ENCODE peak calls at places on chromosomes 3 and 15, in five cellular contexts. One of them, this sample, is unnamed.

GRCh38 chr3:110974902-110975301 is 96.7 kb upstream of the NECTIN3 start:
- DNase-seq in foreskin keratinocyte: no peak
- DNase-seq in WTC11: no peak
- DNase-seq in GM12864: no peak
- DNase-seq in A549: no peak
- DNase-seq in this sample: no peak

GRCh38 chr3:46406786-46407611 is at the start of the genes CCR5AS and CCRL2:
- DNase-seq in foreskin keratinocyte: no peak
- DNase-seq in WTC11: no peak
- DNase-seq in GM12864: no peak
- DNase-seq in A549: no peak
- DNase-seq in this sample: peak; percentile 57

GRCh38 chr3:105537371-105538075 is 170.8 kb downstream of the ALCAM start:
- DNase-seq in foreskin keratinocyte: no peak
- DNase-seq in WTC11: no peak
- DNase-seq in GM12864: no peak
- DNase-seq in A549: no peak
- DNase-seq in this sample: no peak

GRCh38 chr3:28286595-28286994 is 45.2 kb downstream of the CMC1 start:
- DNase-seq in foreskin keratinocyte: no peak
- DNase-seq in WTC11: no peak
- DNase-seq in GM12864: no peak
- DNase-seq in A549: peak; percentile 51
- DNase-seq in this sample: peak; percentile 14

GRCh38 chr15:101128191-101128590 is 123.7 kb downstream of the CHSY1 start:
- DNase-seq in foreskin keratinocyte: peak; percentile 72
- DNase-seq in WTC11: no peak
- DNase-seq in GM12864: no peak
- DNase-seq in A549: no peak
- DNase-seq in this sample: no peak

GRCh38 chr3:7999363-7999762 is 502.3 kb upstream of the LMCD1 start:
- DNase-seq in foreskin keratinocyte: no peak
- DNase-seq in WTC11: peak; percentile 49
- DNase-seq in GM12864: no peak
- DNase-seq in A549: no peak
- DNase-seq in this sample: no peak

GRCh38 chr3:154794383-154794782 is 285.7 kb upstream of the MME start:
- DNase-seq in foreskin keratinocyte: no peak
- DNase-seq in WTC11: no peak
- DNase-seq in GM12864: no peak
- DNase-seq in A549: no peak
- DNase-seq in this sample: no peak

GRCh38 chr15:93035953-93036810 is 52.8 kb downstream of the RGMA start:
- DNase-seq in foreskin keratinocyte: no peak
- DNase-seq in WTC11: peak; percentile 46
- DNase-seq in GM12864: no peak
- DNase-seq in A549: peak; percentile 61
- DNase-seq in this sample: peak; percentile 88

GRCh38 chr15:45522931-45523331 is 376 bp upstream of the SLC30A4 start:
- DNase-seq in foreskin keratinocyte: no peak
- DNase-seq in WTC11: peak; percentile 50
- DNase-seq in GM12864: no peak
- DNase-seq in A549: peak; percentile 24
- DNase-seq in this sample: peak; percentile 31

GRCh38 chr3:55127565-55127964 is 199.7 kb upstream of the LRTM1 start:
- DNase-seq in foreskin keratinocyte: no peak
- DNase-seq in WTC11: no peak
- DNase-seq in GM12864: no peak
- DNase-seq in A549: no peak
- DNase-seq in this sample: no peak

GRCh38 chr3:66692108-66692750 is 191.4 kb upstream of the LRIG1 start:
- DNase-seq in foreskin keratinocyte: no peak
- DNase-seq in WTC11: no peak
- DNase-seq in GM12864: no peak
- DNase-seq in A549: no peak
- DNase-seq in this sample: no peak

GRCh38 chr3:79018671-79019136 is 749.1 kb downstream of the ROBO1 start:
- DNase-seq in foreskin keratinocyte: peak; percentile 57
- DNase-seq in WTC11: peak; percentile 65
- DNase-seq in GM12864: no peak
- DNase-seq in A549: peak; percentile 52
- DNase-seq in this sample: peak; percentile 65

GRCh38 chr3:147428396-147429153 is 19.4 kb downstream of the ZIC1 start:
- DNase-seq in foreskin keratinocyte: no peak
- DNase-seq in WTC11: no peak
- DNase-seq in GM12864: no peak
- DNase-seq in A549: no peak
- DNase-seq in this sample: no peak

GRCh38 chr15:41896566-41896965 is 2.7 kb upstream of the SPTBN5 start:
- DNase-seq in foreskin keratinocyte: no peak
- DNase-seq in WTC11: no peak
- DNase-seq in GM12864: no peak
- DNase-seq in A549: no peak
- DNase-seq in this sample: no peak

GRCh38 chr15:91988071-91988470 is 134.6 kb downstream of the SLCO3A1 start:
- DNase-seq in foreskin keratinocyte: no peak
- DNase-seq in WTC11: no peak
- DNase-seq in GM12864: no peak
- DNase-seq in A549: no peak
- DNase-seq in this sample: no peak

GRCh38 chr3:185328324-185329004 is 34.5 kb upstream of the MAP3K13 start:
- DNase-seq in foreskin keratinocyte: no peak
- DNase-seq in WTC11: no peak
- DNase-seq in GM12864: no peak
- DNase-seq in A549: peak; percentile 67
- DNase-seq in this sample: no peak

GRCh38 chr3:168312991-168313390 is 217.3 kb upstream of the GOLIM4 start:
- DNase-seq in foreskin keratinocyte: no peak
- DNase-seq in WTC11: no peak
- DNase-seq in GM12864: no peak
- DNase-seq in A549: no peak
- DNase-seq in this sample: no peak

GRCh38 chr15:36479200-36479896 is 100.1 kb upstream of the CDIN1 start:
- DNase-seq in foreskin keratinocyte: no peak
- DNase-seq in WTC11: no peak
- DNase-seq in GM12864: no peak
- DNase-seq in A549: peak; percentile 18
- DNase-seq in this sample: no peak

DNA sequence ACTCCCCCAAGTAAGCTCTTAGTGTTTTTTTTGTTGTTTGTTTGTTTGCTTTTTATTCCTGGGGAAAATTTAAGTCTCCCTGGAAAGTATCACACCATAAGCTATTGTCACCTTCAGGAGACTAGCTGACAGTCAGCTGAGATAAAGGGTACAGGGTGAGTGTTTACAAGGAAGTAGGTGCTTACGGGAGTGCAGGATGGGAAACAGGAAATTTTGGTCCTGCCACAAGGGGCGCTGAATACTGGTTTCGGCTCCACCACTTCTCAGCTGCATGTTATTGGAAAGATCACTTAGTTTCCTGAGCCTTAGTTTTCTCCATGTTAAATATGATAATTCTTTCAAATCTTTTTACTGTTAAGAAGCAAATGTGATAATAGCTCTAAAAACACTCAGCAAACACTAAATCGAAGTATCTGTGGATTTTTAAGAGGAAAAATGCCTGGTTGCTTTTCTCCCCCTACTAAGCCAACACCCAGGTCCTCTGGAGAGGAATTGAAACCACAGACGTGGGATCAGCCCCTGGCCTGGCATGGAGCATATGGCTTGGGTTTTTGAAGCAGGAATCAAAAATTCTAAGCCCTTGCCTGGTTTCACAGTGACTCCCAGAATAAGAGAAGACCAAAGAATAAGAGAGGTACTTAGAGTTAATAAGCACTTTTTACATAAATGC is 90.7 kb downstream of the SCN11A start:
- DNase-seq in foreskin keratinocyte: peak; percentile 8
- DNase-seq in WTC11: peak; percentile 72
- DNase-seq in GM12864: peak; percentile 4
- DNase-seq in A549: peak; percentile 60
- DNase-seq in this sample: peak; percentile 37
- TF ChIP-seq CTCF in foreskin keratinocyte: peak; percentile 78
- TF ChIP-seq CTCF in WTC11: peak; percentile 55
- TF ChIP-seq CTCF in GM12864: peak; percentile 78
- TF ChIP-seq CTCF in A549: peak; percentile 46
- TF ChIP-seq CTCF in this sample: peak; percentile 58

DNA sequence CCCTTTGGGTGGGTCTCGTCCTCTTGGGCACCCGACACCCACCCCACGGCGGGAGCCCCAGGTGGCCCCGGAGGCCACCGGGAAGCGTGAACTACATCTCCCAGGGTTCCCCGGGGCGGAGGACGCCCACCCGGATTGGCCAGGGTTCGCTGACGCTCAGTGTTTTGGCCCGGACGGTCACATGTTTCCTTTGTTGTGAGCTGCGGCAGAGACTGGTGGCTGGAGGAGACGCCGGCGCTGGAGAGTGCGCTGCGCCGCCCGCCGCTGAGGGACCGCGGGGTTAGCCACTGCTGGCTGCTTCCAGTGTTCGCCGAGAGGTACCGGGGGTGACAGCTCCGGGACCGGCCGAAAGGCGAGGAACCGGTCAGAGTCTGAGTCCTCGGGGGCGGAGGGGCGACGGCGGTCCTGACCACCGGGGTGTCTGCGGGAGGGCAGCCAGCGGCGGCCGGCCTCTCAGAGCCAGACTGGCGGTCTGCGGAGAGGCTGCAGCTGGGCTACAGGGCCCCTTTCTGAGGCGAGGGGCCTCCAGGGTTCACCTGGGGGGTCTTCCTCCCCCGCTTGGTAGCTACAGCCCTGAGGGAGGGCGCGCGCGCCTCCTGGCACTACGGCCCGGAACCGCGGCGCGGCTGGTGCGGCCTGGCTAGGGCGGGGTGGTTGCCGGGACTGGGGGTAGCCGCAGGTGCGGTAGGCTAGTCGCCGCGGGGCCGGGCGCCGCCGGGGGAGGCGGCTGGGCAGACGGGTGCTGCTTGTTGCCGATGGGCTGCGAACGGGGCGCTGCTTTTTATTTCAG is at the start of gene KLHL24:
- DNase-seq in foreskin keratinocyte: peak; percentile 68
- DNase-seq in WTC11: peak; percentile 92
- DNase-seq in GM12864: peak; percentile 69
- DNase-seq in A549: peak; percentile 86
- DNase-seq in this sample: peak; percentile 89
- TF ChIP-seq CTCF in foreskin keratinocyte: peak; percentile 18
- TF ChIP-seq CTCF in WTC11: no peak
- TF ChIP-seq CTCF in GM12864: no peak
- TF ChIP-seq CTCF in A549: no peak
- TF ChIP-seq CTCF in this sample: no peak

GRCh38 chr3:25035511-25035910 is 392.6 kb upstream of the RARB start:
- DNase-seq in foreskin keratinocyte: no peak
- DNase-seq in WTC11: no peak
- DNase-seq in GM12864: no peak
- DNase-seq in A549: peak; percentile 9
- DNase-seq in this sample: no peak

GRCh38 chr3:25037049-25037547 is 391.0 kb upstream of the RARB start:
- DNase-seq in foreskin keratinocyte: no peak
- DNase-seq in WTC11: no peak
- DNase-seq in GM12864: no peak
- DNase-seq in A549: no peak
- DNase-seq in this sample: no peak

GRCh38 chr3:25027639-25028038 is 400.4 kb upstream of the RARB start:
- DNase-seq in foreskin keratinocyte: no peak
- DNase-seq in WTC11: no peak
- DNase-seq in GM12864: no peak
- DNase-seq in A549: no peak
- DNase-seq in this sample: no peak

GRCh38 chr3:25038907-25039306 is 389.2 kb upstream of the RARB start:
- DNase-seq in foreskin keratinocyte: no peak
- DNase-seq in WTC11: no peak
- DNase-seq in GM12864: no peak
- DNase-seq in A549: no peak
- DNase-seq in this sample: no peak

DNA sequence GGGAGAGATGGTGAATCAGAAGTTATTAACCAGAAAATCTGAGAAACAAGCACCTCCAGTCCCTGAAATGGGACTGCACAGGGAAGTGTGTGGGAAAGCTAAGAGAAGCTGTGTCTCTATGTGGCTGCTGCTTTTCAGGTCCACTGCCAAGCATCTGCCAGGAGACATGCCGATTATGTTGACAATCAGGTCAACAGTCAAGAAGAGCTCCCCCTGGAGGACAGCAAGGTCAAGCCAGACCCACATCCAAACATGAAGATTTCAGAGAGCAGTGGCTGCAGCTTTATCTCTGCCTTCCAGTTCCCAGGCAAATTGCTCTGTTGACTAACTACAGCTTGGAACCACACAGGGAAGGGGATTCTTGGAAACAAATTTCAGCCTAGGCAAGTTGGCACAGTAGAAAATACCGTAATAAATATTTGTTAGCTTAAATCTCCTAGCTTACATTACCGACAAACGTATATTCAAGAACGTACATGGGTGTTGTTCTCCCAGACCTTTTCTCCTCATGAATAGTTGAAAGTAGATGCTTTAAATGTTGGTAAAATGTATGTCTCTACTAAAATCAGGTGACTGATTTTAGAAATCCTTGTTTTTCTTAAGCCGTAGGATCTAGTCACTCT is 394.5 kb upstream of the RARB start:
- DNase-seq in foreskin keratinocyte: no peak
- DNase-seq in WTC11: peak; percentile 59
- DNase-seq in GM12864: peak; percentile 31
- DNase-seq in A549: peak; percentile 74
- DNase-seq in this sample: peak; percentile 30
- TF ChIP-seq CTCF in foreskin keratinocyte: peak; percentile 58
- TF ChIP-seq CTCF in WTC11: peak; percentile 62
- TF ChIP-seq CTCF in GM12864: peak; percentile 83
- TF ChIP-seq CTCF in A549: peak; percentile 57
- TF ChIP-seq CTCF in this sample: peak; percentile 73

GRCh38 chr3:47865192-47865591 is 62.3 kb downstream of the DHX30 start:
- DNase-seq in foreskin keratinocyte: no peak
- DNase-seq in WTC11: no peak
- DNase-seq in GM12864: no peak
- DNase-seq in A549: no peak
- DNase-seq in this sample: no peak
- TF ChIP-seq CTCF in foreskin keratinocyte: no peak
- TF ChIP-seq CTCF in WTC11: no peak
- TF ChIP-seq CTCF in GM12864: no peak
- TF ChIP-seq CTCF in A549: no peak
- TF ChIP-seq CTCF in this sample: no peak